ENCODE peak calls at places on chromosomes 3 and 15, in ten cellular contexts. N is GM06990, G is choroid plexus epithelial cell, M is GM13976, H is neural crest cell, B is pancreas, L is cardiac muscle cell, K is GM10248, U is endothelial cell, A is brain microvascular endothelial cell. E is an unnamed sample.

GRCh38 chr15:85667491-85668424 is 127.0 kb downstream of the KLHL25 start:
- DNase-seq in B (peak; percentile 58), A (peak; percentile 99), U (no peak), G (peak; percentile 99), H (no peak), K (peak; percentile 72), L (peak; percentile 99), M (peak; percentile 72), N (peak; percentile 66), E (no peak)

GRCh38 chr3:142180761-142181362 is 31.5 kb upstream of the TFDP2 start:
- DNase-seq in K (no peak), M (peak; percentile 14), A (peak; percentile 33), H (peak; percentile 15), G (peak; percentile 74), U (peak; percentile 57), N (no peak), L (peak; percentile 68), B (peak; percentile 22), E (peak; percentile 30)

GRCh38 chr3:86149054-86149453 is 841.9 kb downstream of the VGLL3 start:
- DNase-seq in K (no peak), H (no peak), B (no peak), M (no peak), N (no peak), A (no peak), G (no peak), U (no peak), L (no peak), E (no peak)

GRCh38 chr3:177287231-177287630 is 89.9 kb upstream of the TBL1XR1 start:
- DNase-seq in A (no peak), M (no peak), U (no peak), L (no peak), N (no peak), H (no peak), B (no peak), G (no peak), K (no peak), E (no peak)

GRCh38 chr3:42691861-42692666 is 6.7 kb downstream of the KLHL40 start:
- DNase-seq in K (no peak), G (no peak), B (no peak), H (no peak), U (no peak), N (no peak), A (no peak), M (peak; percentile 29), L (no peak), E (no peak)

GRCh38 chr15:96514607-96515285 is 184.2 kb downstream of the NR2F2 start:
- DNase-seq in M (no peak), H (no peak), U (no peak), N (no peak), K (no peak), B (no peak), L (peak; percentile 5), A (no peak), G (no peak), E (no peak)

GRCh38 chr15:52515343-52515742 is 13.3 kb downstream of the MYO5A start:
- DNase-seq in K (no peak), U (no peak), G (no peak), N (no peak), A (no peak), H (no peak), M (no peak), B (no peak), L (no peak), E (no peak)

GRCh38 chr15:84747423-84748273 is 744 bp upstream of the ZNF592 start:
- DNase-seq in A (peak; percentile 59), U (peak; percentile 74), G (peak; percentile 66), M (peak; percentile 73), N (peak; percentile 83), K (peak; percentile 59), B (peak; percentile 78), H (peak; percentile 66), L (peak; percentile 75), E (peak; percentile 71)

GRCh38 chr15:45637552-45638033 is 2.8 kb downstream of the SQOR start:
- DNase-seq in K (peak; percentile 77), G (peak; percentile 96), M (peak; percentile 77), B (peak; percentile 56), L (peak; percentile 96), A (peak; percentile 77), H (no peak), U (no peak), N (peak; percentile 66), E (no peak)

GRCh38 chr15:45631831-45632230 is 3.0 kb upstream of the SQOR start:
- DNase-seq in A (no peak), G (peak; percentile 15), K (no peak), U (no peak), H (no peak), L (no peak), M (no peak), N (no peak), B (no peak), E (no peak)

GRCh38 chr15:45635763-45636292 is 999 bp downstream of the SQOR start:
- DNase-seq in B (no peak), K (no peak), N (no peak), A (no peak), G (no peak), L (no peak), U (no peak), H (no peak), M (no peak), E (no peak)

GRCh38 chr15:45634442-45635190 is at the start of gene SQOR:
- DNase-seq in L (peak; percentile 64), B (peak; percentile 95), A (peak; percentile 23), M (peak; percentile 85), N (peak; percentile 89), G (peak; percentile 46), K (peak; percentile 84), H (peak; percentile 38), U (peak; percentile 53), E (peak; percentile 71)

DNA sequence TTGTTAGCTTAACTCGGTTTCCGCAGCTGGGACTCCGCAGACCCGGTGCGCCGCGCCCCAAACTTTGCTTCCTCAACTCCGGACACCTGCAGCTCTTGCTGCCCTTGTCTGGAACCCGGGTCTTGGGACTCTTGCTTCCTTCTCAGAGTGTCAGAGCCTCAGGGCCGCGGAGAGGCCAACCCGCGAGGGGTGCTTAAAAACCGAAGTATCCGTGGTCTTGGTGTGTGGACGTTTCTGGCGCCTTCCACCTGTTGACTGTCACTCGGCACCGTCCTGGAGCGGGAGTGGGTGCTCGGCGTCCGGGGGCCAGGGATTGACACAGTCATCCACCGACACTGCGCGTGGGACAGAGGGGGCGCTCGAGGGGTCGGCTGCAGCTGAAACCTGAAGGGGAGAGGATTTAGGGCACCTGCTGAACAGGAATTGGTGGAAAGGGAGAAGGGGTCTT is 386 bp downstream of the SQOR start:
- DNase-seq in B (peak; percentile 69), G (peak; percentile 10), N (no peak), A (no peak), U (peak; percentile 49), L (no peak), H (peak; percentile 50), K (peak; percentile 67), M (no peak), E (peak; percentile 66)
- TF ChIP-seq CTCF in B (no peak), G (peak; percentile 49), N (peak; percentile 82), A (peak; percentile 64), U (peak; percentile 15), L (peak; percentile 47), H (peak; percentile 56), K (peak; percentile 71), M (peak; percentile 69), E (peak; percentile 47)

GRCh38 chr15:57111002-57111401 is 192.6 kb downstream of the TCF12 start:
- DNase-seq in N (no peak), K (no peak), B (no peak), G (no peak), H (no peak), M (no peak), U (no peak), A (no peak), L (no peak), E (no peak)
- TF ChIP-seq CTCF in N (no peak), K (no peak), B (no peak), G (peak; percentile 40), H (peak; percentile 31), M (no peak), U (peak; percentile 41), A (peak; percentile 32), L (peak; percentile 18), E (no peak)

GRCh38 chr15:65964792-65965433 is 95.6 kb downstream of the RAB11A start:
- DNase-seq in M (no peak), U (no peak), A (no peak), B (no peak), N (no peak), K (no peak), G (no peak), L (no peak), H (no peak), E (no peak)

GRCh38 chr15:65960586-65960985 is 91.3 kb downstream of the RAB11A start:
- DNase-seq in M (no peak), N (no peak), H (no peak), U (no peak), B (no peak), G (no peak), L (no peak), K (no peak), A (no peak), E (no peak)

GRCh38 chr15:65963358-65963757 is 94.1 kb downstream of the RAB11A start:
- DNase-seq in B (no peak), U (no peak), H (no peak), M (no peak), L (no peak), K (no peak), N (no peak), A (no peak), G (no peak), E (no peak)

GRCh38 chr15:65963911-65964482 is 94.7 kb downstream of the RAB11A start:
- DNase-seq in M (no peak), B (no peak), H (no peak), K (no peak), L (no peak), G (no peak), U (no peak), A (no peak), N (no peak), E (peak; percentile 30)

GRCh38 chr15:65962187-65962586 is 92.9 kb downstream of the RAB11A start:
- DNase-seq in H (no peak), G (no peak), L (no peak), A (no peak), K (no peak), N (no peak), M (no peak), U (no peak), B (no peak), E (no peak)
- TF ChIP-seq CTCF in H (no peak), G (peak; percentile 21), L (no peak), A (no peak), K (no peak), N (no peak), M (no peak), U (no peak), B (no peak), E (no peak)

DNA sequence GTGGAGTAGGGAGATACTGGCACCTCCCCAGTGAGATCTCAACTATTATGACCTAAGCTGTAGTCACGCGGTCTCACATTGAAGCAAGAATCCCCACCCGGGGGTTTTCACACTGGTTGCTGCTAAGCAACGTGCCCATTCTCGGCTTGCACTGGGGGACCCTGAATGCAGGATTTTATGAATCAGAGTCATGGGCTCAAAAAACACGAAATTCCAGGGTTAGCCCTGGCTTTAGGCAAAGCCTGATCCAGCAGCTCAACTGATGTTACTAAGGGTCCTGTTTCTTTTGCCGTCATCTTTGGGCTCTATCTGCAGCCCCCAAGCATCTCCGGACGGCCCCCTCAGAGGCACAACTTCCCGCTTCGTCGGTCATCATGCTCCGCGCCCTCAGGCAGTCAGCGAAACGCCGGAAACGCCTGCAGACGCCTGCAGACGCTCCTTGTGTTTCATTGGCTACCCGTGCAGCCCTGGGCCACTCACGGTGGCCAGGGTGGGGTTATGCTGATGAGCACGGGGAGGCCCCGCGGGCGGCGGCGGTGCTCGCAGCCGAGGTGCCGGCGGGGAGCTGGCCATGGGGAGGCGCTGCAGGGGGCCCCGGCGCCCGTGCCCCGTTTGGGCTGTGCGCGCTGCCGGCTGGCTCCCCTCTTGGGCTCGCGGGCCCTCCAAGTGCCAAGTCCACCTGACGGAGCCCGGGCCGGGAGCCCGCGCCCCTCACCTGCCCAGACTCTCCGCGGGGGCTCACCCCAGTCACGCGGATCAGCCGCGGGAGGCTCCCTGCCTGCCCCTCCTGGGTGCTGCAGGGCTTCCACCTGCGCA is 25.8 kb downstream of the EFCC1 start:
- DNase-seq in H (peak; percentile 71), L (peak; percentile 90), K (peak; percentile 98), A (peak; percentile 77), U (peak; percentile 56), M (peak; percentile 99), G (peak; percentile 86), B (peak; percentile 88), N (peak; percentile 90), E (peak; percentile 85)
- TF ChIP-seq CTCF in H (peak; percentile 67), L (peak; percentile 39), K (peak; percentile 72), A (peak; percentile 33), U (peak; percentile 18), M (peak; percentile 73), G (peak; percentile 9), B (peak; percentile 60), N (no peak), E (peak; percentile 54)

E was measured in nephron progenitor cell.